ENCODE peak calls at places on chromosomes 1 and 21, in eight cellular contexts. One of them, this sample, is unnamed.

GRCh38 chr1:54376085-54377039 is 29.8 kb downstream of the SSBP3 start:
- DNase-seq in HepG2: peak
- DNase-seq in spleen: no peak
- DNase-seq in CD4-positive, alpha-beta T cell: no peak
- DNase-seq in CD8-positive, alpha-beta T cell: no peak
- DNase-seq in activated CD8-positive, alpha-beta T cell treated with anti-CD3 and anti-CD28 coated beads for 36 hours: peak
- DNase-seq in hepatocyte: peak
- DNase-seq in left ventricle myocardium inferior: no peak
- DNase-seq in this sample: peak

GRCh38 chr1:184118051-184118450 is 66.5 kb downstream of the TSEN15 start:
- DNase-seq in HepG2: no peak
- DNase-seq in spleen: no peak
- DNase-seq in CD4-positive, alpha-beta T cell: no peak
- DNase-seq in CD8-positive, alpha-beta T cell: no peak
- DNase-seq in activated CD8-positive, alpha-beta T cell treated with anti-CD3 and anti-CD28 coated beads for 36 hours: no peak
- DNase-seq in hepatocyte: peak
- DNase-seq in left ventricle myocardium inferior: no peak
- DNase-seq in this sample: no peak

GRCh38 chr1:157941939-157942338 is 51.5 kb upstream of the KIRREL1 start:
- DNase-seq in HepG2: no peak
- DNase-seq in spleen: no peak
- DNase-seq in CD4-positive, alpha-beta T cell: no peak
- DNase-seq in CD8-positive, alpha-beta T cell: no peak
- DNase-seq in activated CD8-positive, alpha-beta T cell treated with anti-CD3 and anti-CD28 coated beads for 36 hours: no peak
- DNase-seq in hepatocyte: no peak
- DNase-seq in left ventricle myocardium inferior: no peak
- DNase-seq in this sample: no peak

GRCh38 chr1:221308534-221309511 is 429.6 kb downstream of the HLX start:
- DNase-seq in HepG2: no peak
- DNase-seq in spleen: no peak
- DNase-seq in CD4-positive, alpha-beta T cell: no peak
- DNase-seq in CD8-positive, alpha-beta T cell: no peak
- DNase-seq in activated CD8-positive, alpha-beta T cell treated with anti-CD3 and anti-CD28 coated beads for 36 hours: no peak
- DNase-seq in hepatocyte: peak
- DNase-seq in left ventricle myocardium inferior: no peak
- DNase-seq in this sample: no peak

GRCh38 chr1:204213668-204214662 is at the start of gene GOLT1A:
- DNase-seq in HepG2: peak
- DNase-seq in spleen: no peak
- DNase-seq in CD4-positive, alpha-beta T cell: peak
- DNase-seq in CD8-positive, alpha-beta T cell: peak
- DNase-seq in activated CD8-positive, alpha-beta T cell treated with anti-CD3 and anti-CD28 coated beads for 36 hours: peak
- DNase-seq in hepatocyte: peak
- DNase-seq in left ventricle myocardium inferior: peak
- DNase-seq in this sample: peak

GRCh38 chr1:42684139-42684538 is 1.9 kb downstream of the YBX1 start:
- DNase-seq in HepG2: peak
- DNase-seq in spleen: no peak
- DNase-seq in CD4-positive, alpha-beta T cell: no peak
- DNase-seq in CD8-positive, alpha-beta T cell: no peak
- DNase-seq in activated CD8-positive, alpha-beta T cell treated with anti-CD3 and anti-CD28 coated beads for 36 hours: peak
- DNase-seq in hepatocyte: no peak
- DNase-seq in left ventricle myocardium inferior: no peak
- DNase-seq in this sample: no peak

GRCh38 chr1:199759268-199759724 is 268.2 kb upstream of the NR5A2 start:
- DNase-seq in HepG2: no peak
- DNase-seq in spleen: no peak
- DNase-seq in CD4-positive, alpha-beta T cell: no peak
- DNase-seq in CD8-positive, alpha-beta T cell: no peak
- DNase-seq in activated CD8-positive, alpha-beta T cell treated with anti-CD3 and anti-CD28 coated beads for 36 hours: no peak
- DNase-seq in hepatocyte: no peak
- DNase-seq in left ventricle myocardium inferior: no peak
- DNase-seq in this sample: no peak

GRCh38 chr1:192702212-192702993 is 66.5 kb downstream of the RGS13 start:
- DNase-seq in HepG2: peak
- DNase-seq in spleen: no peak
- DNase-seq in CD4-positive, alpha-beta T cell: no peak
- DNase-seq in CD8-positive, alpha-beta T cell: no peak
- DNase-seq in activated CD8-positive, alpha-beta T cell treated with anti-CD3 and anti-CD28 coated beads for 36 hours: no peak
- DNase-seq in hepatocyte: no peak
- DNase-seq in left ventricle myocardium inferior: no peak
- DNase-seq in this sample: no peak

GRCh38 chr21:41411449-41412089 is 14.5 kb upstream of the MX1 start:
- DNase-seq in HepG2: peak
- DNase-seq in spleen: no peak
- DNase-seq in CD4-positive, alpha-beta T cell: no peak
- DNase-seq in CD8-positive, alpha-beta T cell: no peak
- DNase-seq in activated CD8-positive, alpha-beta T cell treated with anti-CD3 and anti-CD28 coated beads for 36 hours: peak
- DNase-seq in hepatocyte: no peak
- DNase-seq in left ventricle myocardium inferior: no peak
- DNase-seq in this sample: no peak

GRCh38 chr1:223363856-223364684 is at the start of gene SUSD4:
- DNase-seq in HepG2: no peak
- DNase-seq in spleen: peak
- DNase-seq in CD4-positive, alpha-beta T cell: peak
- DNase-seq in CD8-positive, alpha-beta T cell: peak
- DNase-seq in activated CD8-positive, alpha-beta T cell treated with anti-CD3 and anti-CD28 coated beads for 36 hours: peak
- DNase-seq in hepatocyte: peak
- DNase-seq in left ventricle myocardium inferior: peak
- DNase-seq in this sample: peak

GRCh38 chr1:21126324-21126723 is 50.4 kb downstream of the EIF4G3 start:
- DNase-seq in HepG2: peak
- DNase-seq in spleen: no peak
- DNase-seq in CD4-positive, alpha-beta T cell: no peak
- DNase-seq in CD8-positive, alpha-beta T cell: no peak
- DNase-seq in activated CD8-positive, alpha-beta T cell treated with anti-CD3 and anti-CD28 coated beads for 36 hours: no peak
- DNase-seq in hepatocyte: no peak
- DNase-seq in left ventricle myocardium inferior: no peak
- DNase-seq in this sample: no peak

GRCh38 chr1:157496121-157496526 is 56.2 kb downstream of the FCRL5 start:
- DNase-seq in HepG2: peak
- DNase-seq in spleen: no peak
- DNase-seq in CD4-positive, alpha-beta T cell: peak
- DNase-seq in CD8-positive, alpha-beta T cell: no peak
- DNase-seq in activated CD8-positive, alpha-beta T cell treated with anti-CD3 and anti-CD28 coated beads for 36 hours: peak
- DNase-seq in hepatocyte: peak
- DNase-seq in left ventricle myocardium inferior: no peak
- DNase-seq in this sample: peak

GRCh38 chr1:200243042-200243437 is 166.8 kb downstream of the ZNF281 start:
- DNase-seq in HepG2: no peak
- DNase-seq in spleen: no peak
- DNase-seq in CD4-positive, alpha-beta T cell: no peak
- DNase-seq in CD8-positive, alpha-beta T cell: no peak
- DNase-seq in activated CD8-positive, alpha-beta T cell treated with anti-CD3 and anti-CD28 coated beads for 36 hours: no peak
- DNase-seq in hepatocyte: peak
- DNase-seq in left ventricle myocardium inferior: no peak
- DNase-seq in this sample: no peak

GRCh38 chr1:155309423-155310021 is 856 bp downstream of the FDPS start:
- DNase-seq in HepG2: no peak
- DNase-seq in spleen: peak
- DNase-seq in CD4-positive, alpha-beta T cell: no peak
- DNase-seq in CD8-positive, alpha-beta T cell: no peak
- DNase-seq in activated CD8-positive, alpha-beta T cell treated with anti-CD3 and anti-CD28 coated beads for 36 hours: no peak
- DNase-seq in hepatocyte: peak
- DNase-seq in left ventricle myocardium inferior: peak
- DNase-seq in this sample: no peak

GRCh38 chr1:88649932-88650331 is 34.1 kb upstream of the PKN2 start:
- DNase-seq in HepG2: no peak
- DNase-seq in spleen: no peak
- DNase-seq in CD4-positive, alpha-beta T cell: no peak
- DNase-seq in CD8-positive, alpha-beta T cell: no peak
- DNase-seq in activated CD8-positive, alpha-beta T cell treated with anti-CD3 and anti-CD28 coated beads for 36 hours: no peak
- DNase-seq in hepatocyte: no peak
- DNase-seq in left ventricle myocardium inferior: no peak
- DNase-seq in this sample: no peak

GRCh38 chr1:231522038-231522437 is 6.4 kb upstream of the TSNAX start:
- DNase-seq in HepG2: peak
- DNase-seq in spleen: no peak
- DNase-seq in CD4-positive, alpha-beta T cell: no peak
- DNase-seq in CD8-positive, alpha-beta T cell: no peak
- DNase-seq in activated CD8-positive, alpha-beta T cell treated with anti-CD3 and anti-CD28 coated beads for 36 hours: no peak
- DNase-seq in hepatocyte: peak
- DNase-seq in left ventricle myocardium inferior: no peak
- DNase-seq in this sample: no peak

GRCh38 chr1:226443439-226443838 is 35.5 kb upstream of the PARP1 start:
- DNase-seq in HepG2: no peak
- DNase-seq in spleen: no peak
- DNase-seq in CD4-positive, alpha-beta T cell: no peak
- DNase-seq in CD8-positive, alpha-beta T cell: no peak
- DNase-seq in activated CD8-positive, alpha-beta T cell treated with anti-CD3 and anti-CD28 coated beads for 36 hours: no peak
- DNase-seq in hepatocyte: no peak
- DNase-seq in left ventricle myocardium inferior: no peak
- DNase-seq in this sample: no peak

GRCh38 chr1:23562138-23562819 is 3.0 kb upstream of the ID3 start:
- DNase-seq in HepG2: peak
- DNase-seq in spleen: peak
- DNase-seq in CD4-positive, alpha-beta T cell: no peak
- DNase-seq in CD8-positive, alpha-beta T cell: peak
- DNase-seq in activated CD8-positive, alpha-beta T cell treated with anti-CD3 and anti-CD28 coated beads for 36 hours: peak
- DNase-seq in hepatocyte: peak
- DNase-seq in left ventricle myocardium inferior: peak
- DNase-seq in this sample: peak

GRCh38 chr1:11802973-11803885 is 2.5 kb downstream of the MTHFR start:
- DNase-seq in HepG2: peak
- DNase-seq in spleen: peak
- DNase-seq in CD4-positive, alpha-beta T cell: peak
- DNase-seq in CD8-positive, alpha-beta T cell: peak
- DNase-seq in activated CD8-positive, alpha-beta T cell treated with anti-CD3 and anti-CD28 coated beads for 36 hours: peak
- DNase-seq in hepatocyte: peak
- DNase-seq in left ventricle myocardium inferior: peak
- DNase-seq in this sample: peak

GRCh38 chr1:150546294-150546937 is 2.8 kb upstream of the ADAMTSL4 start:
- DNase-seq in HepG2: no peak
- DNase-seq in spleen: no peak
- DNase-seq in CD4-positive, alpha-beta T cell: no peak
- DNase-seq in CD8-positive, alpha-beta T cell: no peak
- DNase-seq in activated CD8-positive, alpha-beta T cell treated with anti-CD3 and anti-CD28 coated beads for 36 hours: no peak
- DNase-seq in hepatocyte: no peak
- DNase-seq in left ventricle myocardium inferior: no peak
- DNase-seq in this sample: no peak

GRCh38 chr1:98669355-98670296 is 8.1 kb downstream of the SNX7 start:
- DNase-seq in HepG2: no peak
- DNase-seq in spleen: no peak
- DNase-seq in CD4-positive, alpha-beta T cell: no peak
- DNase-seq in CD8-positive, alpha-beta T cell: no peak
- DNase-seq in activated CD8-positive, alpha-beta T cell treated with anti-CD3 and anti-CD28 coated beads for 36 hours: no peak
- DNase-seq in hepatocyte: no peak
- DNase-seq in left ventricle myocardium inferior: no peak
- DNase-seq in this sample: no peak
- TF ChIP-seq CTCF in HepG2: no peak
- TF ChIP-seq CTCF in spleen: no peak
- TF ChIP-seq CTCF in CD4-positive, alpha-beta T cell: no peak
- TF ChIP-seq CTCF in CD8-positive, alpha-beta T cell: no peak
- TF ChIP-seq CTCF in activated CD8-positive, alpha-beta T cell treated with anti-CD3 and anti-CD28 coated beads for 36 hours: no peak
- TF ChIP-seq CTCF in hepatocyte: no peak
- TF ChIP-seq CTCF in left ventricle myocardium inferior: no peak
- TF ChIP-seq CTCF in this sample: no peak

DNA sequence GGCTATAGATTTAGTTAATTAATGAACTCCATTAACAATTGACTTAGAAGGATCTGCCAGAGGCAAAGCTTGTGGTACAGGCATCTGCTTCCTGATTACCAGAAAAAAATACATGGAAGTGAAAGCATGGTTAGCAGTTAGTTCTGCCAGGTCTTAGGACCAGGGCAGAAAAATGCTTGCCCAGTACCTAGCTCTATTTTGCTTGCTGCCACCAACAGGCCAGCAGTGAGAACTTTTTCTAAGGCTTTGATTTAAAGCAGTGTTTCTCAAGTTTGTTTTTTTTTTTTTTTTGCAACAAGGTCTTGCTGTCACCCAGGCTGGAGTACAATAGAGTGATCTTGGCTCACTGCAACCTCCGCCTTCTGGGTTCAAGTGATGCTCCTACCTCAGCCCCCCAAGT is 16.4 kb upstream of the MTF1 start:
- DNase-seq in HepG2: no peak
- DNase-seq in spleen: no peak
- DNase-seq in CD4-positive, alpha-beta T cell: no peak
- DNase-seq in CD8-positive, alpha-beta T cell: no peak
- DNase-seq in activated CD8-positive, alpha-beta T cell treated with anti-CD3 and anti-CD28 coated beads for 36 hours: no peak
- DNase-seq in hepatocyte: no peak
- DNase-seq in left ventricle myocardium inferior: no peak
- DNase-seq in this sample: no peak
- TF ChIP-seq CTCF in HepG2: no peak
- TF ChIP-seq CTCF in spleen: no peak
- TF ChIP-seq CTCF in CD4-positive, alpha-beta T cell: no peak
- TF ChIP-seq CTCF in CD8-positive, alpha-beta T cell: no peak
- TF ChIP-seq CTCF in activated CD8-positive, alpha-beta T cell treated with anti-CD3 and anti-CD28 coated beads for 36 hours: no peak
- TF ChIP-seq CTCF in hepatocyte: peak
- TF ChIP-seq CTCF in left ventricle myocardium inferior: no peak
- TF ChIP-seq CTCF in this sample: no peak

GRCh38 chr1:65626003-65626402 is 166.7 kb upstream of the PDE4B start:
- DNase-seq in HepG2: no peak
- DNase-seq in spleen: no peak
- DNase-seq in CD4-positive, alpha-beta T cell: no peak
- DNase-seq in CD8-positive, alpha-beta T cell: no peak
- DNase-seq in activated CD8-positive, alpha-beta T cell treated with anti-CD3 and anti-CD28 coated beads for 36 hours: no peak
- DNase-seq in hepatocyte: no peak
- DNase-seq in left ventricle myocardium inferior: no peak
- DNase-seq in this sample: no peak

GRCh38 chr1:65629788-65630187 is 162.9 kb upstream of the PDE4B start:
- DNase-seq in HepG2: no peak
- DNase-seq in spleen: no peak
- DNase-seq in CD4-positive, alpha-beta T cell: no peak
- DNase-seq in CD8-positive, alpha-beta T cell: no peak
- DNase-seq in activated CD8-positive, alpha-beta T cell treated with anti-CD3 and anti-CD28 coated beads for 36 hours: no peak
- DNase-seq in hepatocyte: no peak
- DNase-seq in left ventricle myocardium inferior: no peak
- DNase-seq in this sample: no peak

GRCh38 chr1:65625528-65625927 is 167.2 kb upstream of the PDE4B start:
- DNase-seq in HepG2: no peak
- DNase-seq in spleen: no peak
- DNase-seq in CD4-positive, alpha-beta T cell: no peak
- DNase-seq in CD8-positive, alpha-beta T cell: no peak
- DNase-seq in activated CD8-positive, alpha-beta T cell treated with anti-CD3 and anti-CD28 coated beads for 36 hours: no peak
- DNase-seq in hepatocyte: no peak
- DNase-seq in left ventricle myocardium inferior: no peak
- DNase-seq in this sample: no peak

GRCh38 chr1:65623895-65624294 is 168.8 kb upstream of the PDE4B start:
- DNase-seq in HepG2: no peak
- DNase-seq in spleen: no peak
- DNase-seq in CD4-positive, alpha-beta T cell: no peak
- DNase-seq in CD8-positive, alpha-beta T cell: no peak
- DNase-seq in activated CD8-positive, alpha-beta T cell treated with anti-CD3 and anti-CD28 coated beads for 36 hours: no peak
- DNase-seq in hepatocyte: no peak
- DNase-seq in left ventricle myocardium inferior: no peak
- DNase-seq in this sample: no peak
- TF ChIP-seq CTCF in HepG2: no peak
- TF ChIP-seq CTCF in spleen: no peak
- TF ChIP-seq CTCF in CD4-positive, alpha-beta T cell: no peak
- TF ChIP-seq CTCF in CD8-positive, alpha-beta T cell: no peak
- TF ChIP-seq CTCF in activated CD8-positive, alpha-beta T cell treated with anti-CD3 and anti-CD28 coated beads for 36 hours: no peak
- TF ChIP-seq CTCF in hepatocyte: peak
- TF ChIP-seq CTCF in left ventricle myocardium inferior: no peak
- TF ChIP-seq CTCF in this sample: no peak

DNA sequence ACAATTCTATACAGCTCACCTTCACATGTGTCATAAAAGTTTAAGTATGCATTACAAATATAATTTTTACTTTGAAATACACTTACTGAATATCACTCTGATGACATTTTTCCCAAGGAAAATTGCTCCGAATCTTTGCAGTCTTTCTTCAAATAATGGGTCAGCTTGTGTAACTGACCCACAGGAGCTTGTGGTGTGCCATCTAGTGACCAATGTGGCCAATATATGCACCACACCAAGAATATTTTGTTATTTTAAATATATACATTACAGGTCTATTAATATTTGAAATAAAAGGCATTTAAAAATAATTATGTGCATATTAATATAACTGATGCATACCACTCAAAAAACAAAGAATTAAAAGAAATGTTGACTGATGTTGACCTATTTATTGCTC is 271.4 kb downstream of the TBX15 start:
- DNase-seq in HepG2: peak
- DNase-seq in spleen: no peak
- DNase-seq in CD4-positive, alpha-beta T cell: no peak
- DNase-seq in CD8-positive, alpha-beta T cell: no peak
- DNase-seq in activated CD8-positive, alpha-beta T cell treated with anti-CD3 and anti-CD28 coated beads for 36 hours: no peak
- DNase-seq in hepatocyte: peak
- DNase-seq in left ventricle myocardium inferior: no peak
- DNase-seq in this sample: no peak
- TF ChIP-seq CTCF in HepG2: no peak
- TF ChIP-seq CTCF in spleen: no peak
- TF ChIP-seq CTCF in CD4-positive, alpha-beta T cell: no peak
- TF ChIP-seq CTCF in CD8-positive, alpha-beta T cell: no peak
- TF ChIP-seq CTCF in activated CD8-positive, alpha-beta T cell treated with anti-CD3 and anti-CD28 coated beads for 36 hours: no peak
- TF ChIP-seq CTCF in hepatocyte: peak
- TF ChIP-seq CTCF in left ventricle myocardium inferior: peak
- TF ChIP-seq CTCF in this sample: no peak